ENCODE peak calls at places on chromosome 15, in five cellular contexts. One of them, this sample, is unnamed. For H3K27me3 and H3K9me3, the result is how much of the 10 kb centered on the place peaks cover.

GRCh38 chr15:25882466-25882865 is 19.3 kb upstream of the ATP10A start:
- DNase-seq in neuronal stem cell: no peak
- DNase-seq in IMR-90: peak
- DNase-seq in GM23248: no peak
- DNase-seq in K562: no peak
- DNase-seq in this sample: no peak

GRCh38 chr15:101118116-101118515 is 133.7 kb downstream of the CHSY1 start:
- DNase-seq in neuronal stem cell: no peak
- DNase-seq in IMR-90: no peak
- DNase-seq in K562: no peak
- DNase-seq in GM23248: no peak
- DNase-seq in this sample: no peak

GRCh38 chr15:74642724-74643367 is 27.2 kb downstream of the CLK3 start:
- DNase-seq in GM23248: peak
- DNase-seq in neuronal stem cell: no peak
- DNase-seq in IMR-90: peak
- DNase-seq in K562: peak
- DNase-seq in this sample: peak

GRCh38 chr15:68286256-68286655 is 8.7 kb downstream of the FEM1B start:
- DNase-seq in K562: no peak
- DNase-seq in IMR-90: no peak
- DNase-seq in neuronal stem cell: no peak
- DNase-seq in GM23248: no peak
- DNase-seq in this sample: no peak

GRCh38 chr15:28128036-28128435 is 28.9 kb upstream of the OCA2 start:
- DNase-seq in K562: no peak
- DNase-seq in GM23248: no peak
- DNase-seq in IMR-90: no peak
- DNase-seq in neuronal stem cell: no peak
- DNase-seq in this sample: no peak

GRCh38 chr15:70867911-70868467 is 14.0 kb upstream of the LARP6 start:
- DNase-seq in neuronal stem cell: no peak
- DNase-seq in IMR-90: peak
- DNase-seq in GM23248: peak
- DNase-seq in K562: no peak
- DNase-seq in this sample: peak

GRCh38 chr15:23033979-23034378 is 5.4 kb downstream of the TUBGCP5 start:
- DNase-seq in GM23248: no peak
- DNase-seq in K562: no peak
- DNase-seq in IMR-90: no peak
- DNase-seq in neuronal stem cell: no peak
- DNase-seq in this sample: no peak

GRCh38 chr15:73994912-73995622 is 551 bp downstream of the PML start:
- DNase-seq in GM23248: peak
- DNase-seq in K562: peak
- DNase-seq in neuronal stem cell: no peak
- DNase-seq in IMR-90: no peak
- DNase-seq in this sample: peak

GRCh38 chr15:96353378-96353930 is 23.0 kb downstream of the NR2F2 start:
- DNase-seq in neuronal stem cell: no peak
- DNase-seq in GM23248: no peak
- DNase-seq in IMR-90: no peak
- DNase-seq in K562: no peak
- DNase-seq in this sample: no peak

GRCh38 chr15:96350321-96350720 is 19.8 kb downstream of the NR2F2 start:
- DNase-seq in GM23248: no peak
- DNase-seq in neuronal stem cell: no peak
- DNase-seq in K562: no peak
- DNase-seq in IMR-90: no peak
- DNase-seq in this sample: peak

GRCh38 chr15:96352594-96353377 is 22.3 kb downstream of the NR2F2 start:
- DNase-seq in IMR-90: peak
- DNase-seq in neuronal stem cell: no peak
- DNase-seq in GM23248: peak
- DNase-seq in K562: no peak
- DNase-seq in this sample: peak

GRCh38 chr15:96350884-96351639 is 20.6 kb downstream of the NR2F2 start:
- DNase-seq in GM23248: no peak
- DNase-seq in K562: no peak
- DNase-seq in neuronal stem cell: no peak
- DNase-seq in IMR-90: no peak
- DNase-seq in this sample: no peak

DNA sequence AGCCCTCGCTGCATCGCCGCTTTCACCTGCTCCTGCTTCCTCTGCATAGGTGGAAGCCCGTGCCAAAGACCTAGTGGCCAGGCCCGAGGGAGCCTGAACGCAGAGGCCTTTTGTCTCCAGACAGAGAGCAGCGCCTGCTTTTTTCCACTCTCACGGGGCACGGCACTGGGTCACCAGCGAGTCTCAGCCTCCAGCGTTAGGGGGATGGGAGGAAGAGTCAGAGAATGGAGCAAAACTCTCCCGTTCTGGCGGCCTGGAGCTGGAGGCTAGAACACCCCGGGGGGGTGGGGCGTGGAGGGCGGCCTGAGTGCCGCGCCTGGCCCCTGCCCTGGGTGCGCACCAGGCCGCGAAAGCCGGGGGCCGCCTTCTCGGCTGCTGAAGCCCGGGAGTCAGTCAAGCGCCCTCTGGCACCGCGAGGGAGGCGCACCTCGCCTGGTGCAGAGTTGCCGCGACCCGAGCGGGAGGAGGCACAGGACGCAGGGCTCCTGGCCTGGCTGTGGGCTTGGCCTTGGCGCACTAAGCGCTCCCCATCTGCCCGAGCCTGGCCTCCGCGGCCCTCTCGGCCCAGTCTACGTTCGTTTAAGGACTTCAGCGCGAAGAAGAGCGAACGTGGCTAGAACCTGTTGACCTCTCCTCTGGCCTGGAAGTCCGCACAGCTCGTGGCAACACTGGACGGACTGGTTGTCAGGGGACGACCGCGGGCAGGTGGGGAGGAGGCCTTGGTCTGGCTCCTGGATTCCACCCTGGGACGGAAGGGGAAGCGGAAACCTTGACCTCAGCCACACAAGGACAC is 21.5 kb downstream of the NR2F2 start:
- DNase-seq in GM23248: no peak
- DNase-seq in K562: no peak
- DNase-seq in IMR-90: no peak
- DNase-seq in neuronal stem cell: no peak
- DNase-seq in this sample: no peak
- H2AFZ ChIP-seq in GM23248: no peak
- H2AFZ ChIP-seq in K562: no peak
- H2AFZ ChIP-seq in IMR-90: no peak
- H2AFZ ChIP-seq in neuronal stem cell: no peak
- H2AFZ ChIP-seq in this sample: no peak

GRCh38 chr15:89450076-89451006 is 46.0 kb downstream of the RHCG start:
- DNase-seq in K562: no peak
- DNase-seq in GM23248: no peak
- DNase-seq in IMR-90: no peak
- DNase-seq in neuronal stem cell: no peak
- DNase-seq in this sample: no peak

GRCh38 chr15:89451846-89452245 is 44.5 kb downstream of the RHCG start:
- DNase-seq in IMR-90: no peak
- DNase-seq in neuronal stem cell: no peak
- DNase-seq in GM23248: no peak
- DNase-seq in K562: no peak
- DNase-seq in this sample: no peak

GRCh38 chr15:89447676-89448075 is 48.7 kb downstream of the RHCG start:
- DNase-seq in GM23248: no peak
- DNase-seq in neuronal stem cell: no peak
- DNase-seq in K562: no peak
- DNase-seq in IMR-90: no peak
- DNase-seq in this sample: no peak

GRCh38 chr15:89446260-89446891 is 50.0 kb downstream of the RHCG start:
- DNase-seq in neuronal stem cell: no peak
- DNase-seq in K562: no peak
- DNase-seq in GM23248: no peak
- DNase-seq in IMR-90: no peak
- DNase-seq in this sample: no peak

DNA sequence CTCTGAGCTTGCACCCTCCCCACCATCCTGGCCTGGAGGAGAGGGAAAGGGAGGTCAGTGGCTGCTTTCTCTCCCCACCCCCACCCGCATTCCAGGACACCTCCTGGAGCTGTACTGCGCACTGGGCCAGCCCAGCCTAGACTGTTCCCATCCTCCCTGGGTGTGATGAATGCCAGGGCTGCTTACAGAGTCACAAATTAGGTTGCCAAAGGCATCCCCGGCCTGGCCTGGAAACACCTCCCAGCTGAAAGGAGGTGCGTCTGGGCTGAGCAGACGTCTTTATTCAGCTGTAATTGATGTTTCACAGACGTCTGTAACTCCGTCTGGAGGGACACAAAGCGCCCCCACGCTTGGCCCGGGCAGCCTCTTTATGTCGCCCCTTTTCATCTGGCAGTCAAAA is 47.6 kb downstream of the RHCG start:
- DNase-seq in neuronal stem cell: no peak
- DNase-seq in IMR-90: no peak
- DNase-seq in GM23248: no peak
- DNase-seq in K562: no peak
- DNase-seq in this sample: no peak
- H3K27me3 ChIP-seq in neuronal stem cell: under half
- H3K27me3 ChIP-seq in IMR-90: half or more
- H3K27me3 ChIP-seq in GM23248: half or more
- H3K27me3 ChIP-seq in K562: under half
- H3K27me3 ChIP-seq in this sample: under half

GRCh38 chr15:50964075-50964474 is 55.6 kb downstream of the AP4E1 start:
- DNase-seq in IMR-90: no peak
- DNase-seq in GM23248: no peak
- DNase-seq in neuronal stem cell: no peak
- DNase-seq in K562: no peak
- DNase-seq in this sample: no peak
- H3K9me3 ChIP-seq in IMR-90: under half
- H3K9me3 ChIP-seq in GM23248: under half
- H3K9me3 ChIP-seq in neuronal stem cell: under half
- H3K9me3 ChIP-seq in K562: under half
- H3K9me3 ChIP-seq in this sample: under half

GRCh38 chr15:82043726-82044372 is 2.0 kb downstream of the MEX3B start:
- DNase-seq in IMR-90: no peak
- DNase-seq in neuronal stem cell: no peak
- DNase-seq in K562: no peak
- DNase-seq in GM23248: peak
- DNase-seq in this sample: no peak
- H2AFZ ChIP-seq in IMR-90: peak
- H2AFZ ChIP-seq in neuronal stem cell: peak
- H2AFZ ChIP-seq in K562: no peak
- H2AFZ ChIP-seq in GM23248: peak
- H2AFZ ChIP-seq in this sample: peak

GRCh38 chr15:66170716-66171115 is 82.8 kb downstream of the MEGF11 start:
- DNase-seq in neuronal stem cell: no peak
- DNase-seq in GM23248: no peak
- DNase-seq in IMR-90: no peak
- DNase-seq in K562: no peak
- DNase-seq in this sample: no peak
- H3K27me3 ChIP-seq in neuronal stem cell: under half
- H3K27me3 ChIP-seq in GM23248: under half
- H3K27me3 ChIP-seq in IMR-90: under half
- H3K27me3 ChIP-seq in K562: under half
- H3K27me3 ChIP-seq in this sample: under half

This sample was measured in fibroblast of lung.